ENCODE peak calls at places on chromosomes 13 and 19, in seven cellular contexts. T, X, F, Z, N, C and R are unnamed samples.

GRCh38 chr13:53098455-53098854 is 69.8 kb downstream of the OLFM4 start:
- DNase-seq in T (no peak), X (no peak), F (no peak), Z (no peak), N (no peak), C (no peak), R (no peak)

GRCh38 chr19:34838753-34839431 is 65.9 kb upstream of the ZNF599 start:
- DNase-seq in T (no peak), X (no peak), F (no peak), Z (peak; percentile 36), N (peak; percentile 26), C (no peak), R (peak; percentile 55)

GRCh38 chr19:6971366-6971765 is 49.9 kb downstream of the MBD3L2B start:
- DNase-seq in T (peak; percentile 3), X (no peak), F (no peak), Z (no peak), N (no peak), C (no peak), R (no peak)

GRCh38 chr13:30037766-30038165 is 187.3 kb upstream of the UBL3 start:
- DNase-seq in T (peak; percentile 74), X (no peak), F (no peak), Z (no peak), N (no peak), C (peak; percentile 78), R (no peak)

GRCh38 chr19:1177322-1178114 is 3.5 kb upstream of the SBNO2 start:
- DNase-seq in T (peak; percentile 97), X (peak; percentile 73), F (no peak), Z (no peak), N (peak; percentile 29), C (peak; percentile 95), R (no peak)

GRCh38 chr19:1173845-1174809 is at the start of gene SBNO2:
- DNase-seq in T (peak; percentile 75), X (peak; percentile 93), F (peak; percentile 81), Z (peak; percentile 91), N (peak; percentile 88), C (peak; percentile 47), R (peak; percentile 45)

GRCh38 chr19:20969498-20969897 is 46.4 kb downstream of the ZNF85 start:
- DNase-seq in T (no peak), X (no peak), F (no peak), Z (no peak), N (no peak), C (no peak), R (no peak)

GRCh38 chr19:17726914-17727773 is 7.9 kb downstream of the MAP1S start:
- DNase-seq in T (no peak), X (no peak), F (no peak), Z (no peak), N (no peak), C (no peak), R (no peak)

GRCh38 chr13:51614350-51614786 is 30.1 kb downstream of the WDFY2 start:
- DNase-seq in T (no peak), X (no peak), F (peak; percentile 31), Z (peak; percentile 35), N (peak; percentile 62), C (no peak), R (no peak)

GRCh38 chr13:38530492-38530891 is 156.4 kb upstream of the FREM2 start:
- DNase-seq in T (peak; percentile 3), X (no peak), F (no peak), Z (no peak), N (no peak), C (peak; percentile 6), R (no peak)

GRCh38 chr19:33904681-33905080 is 108.0 kb downstream of the KCTD15 start:
- DNase-seq in T (peak; percentile 29), X (no peak), F (no peak), Z (no peak), N (no peak), C (peak; percentile 8), R (no peak)

GRCh38 chr13:81458211-81458610 is 1117.3 kb upstream of the SPRY2 start:
- DNase-seq in T (no peak), X (no peak), F (no peak), Z (no peak), N (no peak), C (no peak), R (no peak)

GRCh38 chr19:48372904-48373303 is 8.7 kb downstream of the SYNGR4 start:
- DNase-seq in T (peak; percentile 10), X (no peak), F (no peak), Z (no peak), N (no peak), C (no peak), R (no peak)

GRCh38 chr19:28039677-28040381 is 1173.1 kb downstream of the UQCRFS1 start:
- DNase-seq in T (peak; percentile 20), X (peak; percentile 54), F (no peak), Z (no peak), N (no peak), C (peak; percentile 8), R (no peak)

GRCh38 chr13:37326319-37326718 is 220.9 kb upstream of the CSNK1A1L start:
- DNase-seq in T (no peak), X (no peak), F (no peak), Z (no peak), N (no peak), C (no peak), R (no peak)

GRCh38 chr13:74135306-74136088 is 1.3 kb upstream of the KLF12 start:
- DNase-seq in T (peak; percentile 77), X (peak; percentile 63), F (peak; percentile 57), Z (peak; percentile 61), N (peak; percentile 86), C (peak; percentile 67), R (no peak)

GRCh38 chr19:33390120-33390907 is 16.8 kb downstream of the CEBPG start:
- DNase-seq in T (peak; percentile 29), X (peak; percentile 81), F (no peak), Z (no peak), N (peak; percentile 71), C (peak; percentile 14), R (no peak)

GRCh38 chr19:54035215-54036178 is 28.2 kb downstream of the VSTM1 start:
- DNase-seq in T (peak; percentile 86), X (no peak), F (no peak), Z (no peak), N (no peak), C (peak; percentile 82), R (no peak)

GRCh38 chr19:2610637-2611482 is 91.6 kb downstream of the GNG7 start:
- DNase-seq in T (peak; percentile 96), X (peak; percentile 97), F (peak; percentile 76), Z (peak; percentile 96), N (peak; percentile 94), C (peak; percentile 94), R (peak; percentile 84)

GRCh38 chr19:43738780-43739211 is 16.0 kb downstream of the SMG9 start:
- DNase-seq in T (peak; percentile 33), X (no peak), F (no peak), Z (no peak), N (no peak), C (peak; percentile 24), R (no peak)

GRCh38 chr19:11374449-11375142 is at the start of gene SWSAP1:
- DNase-seq in T (peak; percentile 99), X (peak; percentile 99), F (peak; percentile 98), Z (peak; percentile 95), N (peak; percentile 99), C (peak; percentile 98), R (peak; percentile 99)

GRCh38 chr13:77918391-77919261 is at the start of gene EDNRB:
- DNase-seq in T (peak; percentile 38), X (peak; percentile 65), F (no peak), Z (no peak), N (peak; percentile 56), C (peak; percentile 17), R (no peak)

GRCh38 chr19:23522431-23522830 is 127.2 kb upstream of the ZNF91 start:
- DNase-seq in T (no peak), X (no peak), F (no peak), Z (no peak), N (no peak), C (no peak), R (no peak)

GRCh38 chr19:17576758-17577532 is 21.5 kb downstream of the COLGALT1 start:
- DNase-seq in T (peak; percentile 11), X (no peak), F (no peak), Z (no peak), N (no peak), C (no peak), R (peak; percentile 92)

GRCh38 chr19:48921721-48922500 is 11.6 kb upstream of the DHDH start:
- DNase-seq in T (no peak), X (no peak), F (no peak), Z (no peak), N (no peak), C (no peak), R (no peak)

GRCh38 chr19:16370671-16371391 is 46.2 kb downstream of the KLF2 start:
- DNase-seq in T (no peak), X (no peak), F (peak; percentile 56), Z (peak; percentile 31), N (no peak), C (no peak), R (no peak)
- H3K27ac ChIP-seq in T (no peak overlapping the region), X (no peak overlapping the region), F (peak overlapping the region; percentile 84), Z (peak overlapping the region; percentile 95), N (peak overlapping the region; percentile 16), C (no peak overlapping the region), R (no peak overlapping the region)

GRCh38 chr19:45515081-45515624 is 7.9 kb downstream of the VASP start:
- DNase-seq in T (no peak), X (no peak), F (peak; percentile 23), Z (no peak), N (peak; percentile 70), C (no peak), R (no peak)

GRCh38 chr19:45517238-45517637 is 10.0 kb downstream of the VASP start:
- DNase-seq in T (no peak), X (no peak), F (no peak), Z (no peak), N (no peak), C (no peak), R (no peak)

GRCh38 chr19:45515807-45516401 is 8.6 kb downstream of the VASP start:
- DNase-seq in T (no peak), X (no peak), F (no peak), Z (no peak), N (no peak), C (no peak), R (no peak)

GRCh38 chr19:45517641-45518468 is 10.6 kb downstream of the VASP start:
- DNase-seq in T (no peak), X (no peak), F (no peak), Z (no peak), N (no peak), C (no peak), R (no peak)

DNA sequence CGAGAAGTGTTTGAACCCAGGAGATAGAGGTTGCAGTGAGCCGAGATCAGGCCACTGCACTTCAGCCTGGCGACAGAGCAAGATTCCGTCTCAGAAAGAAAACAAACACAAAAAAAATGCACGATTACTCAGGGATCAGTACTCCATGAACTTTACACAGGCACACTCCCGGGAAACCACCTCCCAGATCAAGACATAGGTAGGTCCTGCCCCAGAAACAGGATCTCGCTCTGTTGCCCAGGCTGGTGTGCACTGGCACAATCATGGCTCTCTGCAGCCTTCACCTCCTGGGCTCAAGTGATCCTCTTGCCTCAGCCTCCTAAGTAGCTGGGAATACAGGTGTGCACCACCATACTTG is 11.2 kb downstream of the VASP start:
- DNase-seq in T (no peak), X (no peak), F (no peak), Z (no peak), N (no peak), C (no peak), R (no peak)
- H3K4me1 ChIP-seq in T (peaks cover 5% of the 10 kb centered on the region), X (peaks cover 29% of the 10 kb centered on the region), F (peaks cover 31% of the 10 kb centered on the region), Z (peaks cover 28% of the 10 kb centered on the region), N (peaks cover 59% of the 10 kb centered on the region), C (peaks cover 14% of the 10 kb centered on the region), R (no peaks in the 10 kb centered on the region)

GRCh38 chr13:60572003-60572792 is 175.2 kb downstream of the TDRD3 start:
- DNase-seq in T (peak; percentile 84), X (no peak), F (no peak), Z (no peak), N (no peak), C (peak; percentile 79), R (peak; percentile 58)
- H3K27ac ChIP-seq in T (no peak overlapping the region), X (no peak overlapping the region), F (no peak overlapping the region), Z (no peak overlapping the region), N (no peak overlapping the region), C (peak overlapping the region; percentile 22), R (no peak overlapping the region)

GRCh38 chr19:4969292-4969771 is 419 bp downstream of the KDM4B start:
- DNase-seq in T (no peak), X (no peak), F (no peak), Z (no peak), N (no peak), C (no peak), R (no peak)
- H3K4me1 ChIP-seq in T (peaks cover 14% of the 10 kb centered on the region), X (peaks cover 46% of the 10 kb centered on the region), F (peaks cover 27% of the 10 kb centered on the region), Z (peaks cover 30% of the 10 kb centered on the region), N (peaks cover 49% of the 10 kb centered on the region), C (peaks cover 36% of the 10 kb centered on the region), R (peaks cover 4% of the 10 kb centered on the region)